ENCODE peak calls at places on chromosomes 3 and 15, in six cellular contexts. K is GM12865, A is mucosa of descending colon, E is tibial artery, Y is NB4, Q is right lobe of liver. D is an unnamed sample.

GRCh38 chr3:97347780-97348179 is 416.8 kb upstream of the ARL6 start:
- DNase-seq in K (no peak), A (no peak), Q (no peak), Y (no peak), E (no peak), D (no peak)

GRCh38 chr15:79834496-79834895 is 62.3 kb downstream of the MTHFS start:
- DNase-seq in Q (no peak), Y (no peak), E (no peak), K (peak), A (no peak), D (no peak)

GRCh38 chr3:112101946-112102345 is 15.8 kb downstream of the C3orf52 start:
- DNase-seq in A (no peak), E (no peak), K (no peak), Q (no peak), Y (no peak), D (peak)

GRCh38 chr3:151839313-151839631 is 25.4 kb downstream of the AADAC start:
- DNase-seq in Y (no peak), Q (no peak), E (no peak), A (no peak), K (no peak), D (no peak)

GRCh38 chr15:75195122-75195765 is 6.4 kb upstream of the C15orf39 start:
- DNase-seq in Q (no peak), K (no peak), Y (no peak), E (no peak), A (no peak), D (no peak)

GRCh38 chr15:101810905-101811304 is 1.1 kb upstream of the OR4F15 start:
- DNase-seq in Y (peak), Q (no peak), E (no peak), K (peak), A (no peak), D (peak)

GRCh38 chr3:126083913-126084514 is at the start of gene SLC41A3:
- DNase-seq in Q (peak), E (peak), K (peak), Y (peak), A (peak), D (peak)

GRCh38 chr3:39133822-39134221 is 19.6 kb downstream of the CSRNP1 start:
- DNase-seq in A (no peak), E (no peak), K (no peak), Y (no peak), Q (no peak), D (no peak)

GRCh38 chr3:66480666-66481065 is 20.2 kb downstream of the LRIG1 start:
- DNase-seq in A (no peak), K (peak), E (no peak), Q (no peak), Y (no peak), D (peak)

GRCh38 chr15:93942140-93942808 is 289.1 kb upstream of the MCTP2 start:
- DNase-seq in A (no peak), K (no peak), Q (no peak), Y (no peak), E (no peak), D (peak)

GRCh38 chr3:107198522-107199271 is 178.5 kb upstream of the CCDC54 start:
- DNase-seq in K (no peak), A (no peak), E (peak), Y (no peak), Q (no peak), D (peak)

GRCh38 chr3:135125171-135125801 is 330.2 kb downstream of the EPHB1 start:
- DNase-seq in E (no peak), A (no peak), K (peak), Y (peak), Q (no peak), D (peak)

GRCh38 chr3:190173426-190173825 is 52.7 kb upstream of the P3H2 start:
- DNase-seq in A (no peak), E (no peak), Q (no peak), Y (no peak), K (no peak), D (peak)

GRCh38 chr3:190174471-190174870 is 53.8 kb upstream of the P3H2 start:
- DNase-seq in E (no peak), K (no peak), Y (no peak), A (no peak), Q (no peak), D (no peak)

GRCh38 chr3:190172751-190173150 is 52.1 kb upstream of the P3H2 start:
- DNase-seq in Q (no peak), K (no peak), E (no peak), A (no peak), Y (no peak), D (no peak)

GRCh38 chr3:190178779-190179178 is 58.1 kb upstream of the P3H2 start:
- DNase-seq in E (no peak), A (no peak), K (no peak), Y (no peak), Q (no peak), D (no peak)

GRCh38 chr3:190175490-190175889 is 54.8 kb upstream of the P3H2 start:
- DNase-seq in Q (no peak), K (no peak), A (no peak), Y (no peak), E (no peak), D (no peak)
- H3K4me3 ChIP-seq in Q (no peak), K (no peak), A (no peak), Y (no peak), E (no peak), D (no peak)

GRCh38 chr3:46897829-46898320 is 20.4 kb downstream of the PTH1R start:
- DNase-seq in K (no peak), Q (no peak), Y (no peak), A (no peak), E (no peak), D (no peak)
- H3K4me3 ChIP-seq in K (no peak), Q (no peak), Y (no peak), A (no peak), E (no peak), D (no peak)

GRCh38 chr3:142445816-142446254 is 2.0 kb downstream of the XRN1 start:
- DNase-seq in A (no peak), K (peak), Q (no peak), Y (peak), E (no peak), D (peak)
- H3K4me3 ChIP-seq in A (no peak), K (peak), Q (peak), Y (peak), E (peak), D (peak)

GRCh38 chr3:129936757-129937156 is 37.8 kb upstream of the TRH start:
- DNase-seq in Y (peak), Q (peak), A (peak), E (no peak), K (no peak), D (peak)
- H3K4me3 ChIP-seq in Y (peak), Q (peak), A (no peak), E (peak), K (no peak), D (peak)

DNA sequence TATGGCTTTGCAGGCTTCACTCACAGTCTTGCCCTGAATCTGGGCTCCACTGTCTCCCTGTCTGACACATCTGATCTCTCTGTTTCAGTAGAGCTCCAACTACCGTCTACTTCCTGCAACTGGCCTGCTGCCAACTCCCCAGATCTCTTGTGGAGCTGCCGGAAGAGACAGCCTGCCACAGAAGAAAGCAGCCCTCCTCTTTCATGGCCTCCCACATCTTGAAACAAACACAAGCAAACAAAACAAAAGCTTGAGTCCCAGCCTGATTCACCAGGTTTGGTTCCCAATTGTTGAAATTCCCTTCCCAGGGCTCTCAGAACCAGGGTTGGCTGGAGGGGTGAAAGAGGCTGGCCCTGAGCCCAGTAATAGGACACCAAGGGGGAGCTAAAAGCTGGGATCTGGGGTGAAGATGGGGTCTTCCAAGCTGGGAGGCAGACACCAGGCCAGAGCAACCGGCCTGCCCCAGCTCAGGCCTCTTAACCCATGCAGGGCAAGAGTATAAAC is 55.3 kb upstream of the CA12 start:
- DNase-seq in Y (peak), K (peak), E (peak), Q (peak), A (peak), D (peak)
- H3K4me3 ChIP-seq in Y (no peak), K (no peak), E (no peak), Q (no peak), A (no peak), D (no peak)

DNA sequence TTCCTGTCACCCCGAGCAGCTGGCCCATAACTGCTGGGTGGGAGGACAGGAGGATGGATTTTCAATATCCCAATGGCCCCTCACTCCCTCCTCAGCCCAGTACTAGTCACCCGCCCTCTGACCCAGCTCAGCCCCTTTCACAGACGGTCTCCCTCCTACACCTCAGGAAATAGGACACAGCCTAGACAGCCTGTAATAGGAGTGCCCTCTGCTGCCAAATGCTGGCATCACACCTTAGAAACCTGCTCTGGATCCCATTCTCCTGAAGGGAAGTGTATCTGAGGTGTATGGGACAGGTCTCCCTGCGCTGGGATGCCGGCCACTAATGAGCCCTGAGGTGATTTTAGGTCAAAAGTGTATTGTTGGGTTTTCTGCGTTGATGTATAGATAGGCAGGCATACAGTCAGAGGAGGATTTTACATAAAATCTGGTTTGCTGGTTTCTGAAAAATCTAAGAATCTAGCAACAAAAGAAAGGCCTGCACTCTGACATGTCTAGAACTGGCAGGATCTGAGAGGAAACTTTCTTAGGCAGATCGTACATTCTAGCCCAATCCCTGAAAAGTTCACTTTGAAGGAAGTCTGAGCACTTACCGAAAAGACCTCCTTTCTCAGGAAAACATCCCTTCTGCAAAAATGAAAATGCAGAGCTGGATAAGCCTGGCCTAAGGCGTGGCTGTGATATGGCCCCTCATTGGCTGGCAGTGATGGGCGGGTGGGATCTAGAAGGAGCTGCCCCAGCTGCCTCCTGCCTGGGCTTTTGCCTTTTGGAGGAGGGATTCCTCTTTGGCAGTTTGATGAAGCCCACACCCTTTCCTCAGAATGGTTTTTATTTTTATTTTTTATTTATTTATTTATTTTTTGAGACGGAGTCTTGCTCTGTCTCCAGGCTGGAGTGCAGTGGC is 3.7 kb upstream of the DZIP1L start:
- DNase-seq in Y (peak), A (peak), E (peak), K (peak), Q (peak), D (peak)
- H3K4me3 ChIP-seq in Y (no peak), A (no peak), E (no peak), K (no peak), Q (no peak), D (no peak)

GRCh38 chr15:60570936-60571530 is 92.1 kb upstream of the ICE2 start:
- DNase-seq in Y (no peak), E (no peak), K (no peak), A (no peak), Q (no peak), D (no peak)

GRCh38 chr15:60572462-60573214 is 93.7 kb upstream of the ICE2 start:
- DNase-seq in E (no peak), K (peak), A (no peak), Y (no peak), Q (no peak), D (no peak)

GRCh38 chr15:60568301-60568742 is 89.4 kb upstream of the ICE2 start:
- DNase-seq in Q (peak), Y (no peak), E (no peak), A (no peak), K (peak), D (no peak)

GRCh38 chr15:60568883-60569495 is 90.0 kb upstream of the ICE2 start:
- DNase-seq in K (peak), Y (no peak), Q (no peak), A (no peak), E (no peak), D (no peak)

GRCh38 chr15:60569596-60569995 is 90.7 kb upstream of the ICE2 start:
- DNase-seq in Q (no peak), K (no peak), Y (no peak), A (no peak), E (no peak), D (no peak)
- H3K4me3 ChIP-seq in Q (no peak), K (peak), Y (no peak), A (no peak), E (no peak), D (no peak)

GRCh38 chr3:156594229-156594683 is 39.3 kb upstream of the SSR3 start:
- DNase-seq in K (no peak), Y (no peak), A (peak), Q (no peak), E (no peak), D (no peak)
- H3K4me3 ChIP-seq in K (no peak), Y (no peak), A (no peak), Q (no peak), E (no peak), D (peak)